ENCODE peak calls at places on chromosomes 5 and 9, in seven cellular contexts. G is SK-N-SH, J is bronchial epithelial cell, U is endodermal cell, C is astrocyte of the spinal cord, K is astrocyte, P is GM13977. I is an unnamed sample.

GRCh38 chr9:116806075-116806474 is 119.0 kb downstream of the TRIM32 start:
- DNase-seq in G (no peak), J (peak; percentile 33), U (peak; percentile 80), C (no peak), K (no peak), P (no peak), I (peak; percentile 13)

GRCh38 chr9:134396258-134396742 is 70.0 kb downstream of the RXRA start:
- DNase-seq in G (no peak), J (no peak), U (no peak), C (no peak), K (no peak), P (peak; percentile 68), I (peak; percentile 83)

GRCh38 chr5:40260351-40260750 is 419.4 kb upstream of the PTGER4 start:
- DNase-seq in G (no peak), J (no peak), U (no peak), C (no peak), K (no peak), P (no peak), I (no peak)

GRCh38 chr9:4984171-4984570 is 901 bp upstream of the JAK2 start:
- DNase-seq in G (no peak), J (peak; percentile 33), U (no peak), C (no peak), K (peak; percentile 71), P (no peak), I (no peak)

GRCh38 chr5:152861231-152861630 is 456.2 kb upstream of the NMUR2 start:
- DNase-seq in G (no peak), J (no peak), U (no peak), C (no peak), K (no peak), P (no peak), I (no peak)

GRCh38 chr9:79688363-79688762 is 116.6 kb downstream of the TLE4 start:
- DNase-seq in G (no peak), J (no peak), U (no peak), C (no peak), K (no peak), P (no peak), I (no peak)

GRCh38 chr5:13339022-13339421 is 605.5 kb downstream of the DNAH5 start:
- DNase-seq in G (no peak), J (peak; percentile 21), U (no peak), C (no peak), K (no peak), P (no peak), I (no peak)

GRCh38 chr9:131333771-131334567 is 44.4 kb downstream of the PLPP7 start:
- DNase-seq in G (no peak), J (no peak), U (peak; percentile 39), C (no peak), K (no peak), P (peak; percentile 12), I (no peak)

GRCh38 chr9:93151097-93151784 is 17.2 kb upstream of the NINJ1 start:
- DNase-seq in G (no peak), J (no peak), U (peak; percentile 64), C (no peak), K (no peak), P (no peak), I (no peak)

GRCh38 chr5:61298580-61298979 is 33.5 kb upstream of the ZSWIM6 start:
- DNase-seq in G (no peak), J (peak; percentile 95), U (peak; percentile 44), C (peak; percentile 71), K (peak; percentile 73), P (no peak), I (no peak)

GRCh38 chr5:177497011-177497296 is 450 bp downstream of the PDLIM7 start:
- DNase-seq in G (no peak), J (no peak), U (no peak), C (no peak), K (no peak), P (no peak), I (no peak)

GRCh38 chr5:141811287-141812155 is 66.7 kb downstream of the PCDH1 start:
- DNase-seq in G (peak; percentile 86), J (no peak), U (peak; percentile 89), C (no peak), K (no peak), P (peak; percentile 69), I (peak; percentile 33)

GRCh38 chr5:79170661-79171060 is 59.1 kb downstream of the BHMT start:
- DNase-seq in G (no peak), J (no peak), U (no peak), C (no peak), K (no peak), P (no peak), I (no peak)

GRCh38 chr5:123810253-123810652 is 298.3 kb downstream of the CSNK1G3 start:
- DNase-seq in G (no peak), J (no peak), U (peak; percentile 64), C (no peak), K (no peak), P (no peak), I (no peak)

GRCh38 chr5:76794871-76795270 is 24.0 kb upstream of the F2RL1 start:
- DNase-seq in G (no peak), J (peak; percentile 64), U (no peak), C (peak; percentile 39), K (no peak), P (no peak), I (no peak)

GRCh38 chr9:34158362-34158869 is 20.4 kb upstream of the UBAP1 start:
- DNase-seq in G (no peak), J (peak; percentile 100), U (no peak), C (peak; percentile 80), K (peak; percentile 97), P (no peak), I (no peak)

DNA sequence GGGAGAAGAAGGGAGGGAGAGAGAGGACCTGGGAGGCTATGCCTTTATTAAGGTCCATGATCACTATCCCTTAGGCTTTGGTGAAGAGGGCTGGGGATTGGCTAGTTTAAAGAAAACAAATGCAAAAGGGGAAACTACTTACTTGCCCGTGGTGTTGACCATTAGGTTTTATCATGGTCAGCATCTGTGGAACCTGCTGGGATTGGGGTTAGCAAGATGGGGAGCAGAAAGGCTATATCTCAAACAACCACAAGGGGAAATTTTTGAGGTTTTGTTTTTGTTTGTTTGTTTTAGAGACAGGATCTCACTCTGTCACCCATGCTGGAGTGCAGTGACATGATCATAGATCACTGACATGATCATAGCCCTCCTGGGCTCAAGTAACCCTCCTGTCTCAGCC is 9.0 kb upstream of the RAD23B start:
- DNase-seq in G (no peak), J (no peak), U (no peak), C (no peak), K (no peak), P (no peak), I (peak; percentile 30)
- TF ChIP-seq CTCF in G (peak; percentile 33), J (no peak), U (peak; percentile 51), C (no peak), K (no peak), P (no peak), I (peak; percentile 16)

GRCh38 chr5:93092349-93093105 is 488.5 kb downstream of the NR2F1-AS1 start:
- DNase-seq in G (no peak), J (peak; percentile 35), U (no peak), C (peak; percentile 76), K (peak; percentile 49), P (no peak), I (no peak)
- TF ChIP-seq CTCF in G (peak; percentile 55), J (peak; percentile 13), U (no peak), C (peak; percentile 49), K (peak; percentile 21), P (no peak), I (no peak)

GRCh38 chr5:149759563-149759962 is 29.5 kb downstream of the PPARGC1B start:
- DNase-seq in G (no peak), J (no peak), U (no peak), C (no peak), K (no peak), P (no peak), I (no peak)

GRCh38 chr5:149757956-149758355 is 27.8 kb downstream of the PPARGC1B start:
- DNase-seq in G (no peak), J (no peak), U (no peak), C (no peak), K (no peak), P (no peak), I (no peak)

GRCh38 chr5:149761461-149761860 is 31.4 kb downstream of the PPARGC1B start:
- DNase-seq in G (no peak), J (no peak), U (no peak), C (no peak), K (no peak), P (no peak), I (no peak)

GRCh38 chr5:149760700-149761187 is 30.6 kb downstream of the PPARGC1B start:
- DNase-seq in G (no peak), J (no peak), U (no peak), C (peak; percentile 12), K (no peak), P (no peak), I (no peak)

GRCh38 chr5:149759986-149760699 is 30.0 kb downstream of the PPARGC1B start:
- DNase-seq in G (no peak), J (no peak), U (no peak), C (no peak), K (no peak), P (no peak), I (no peak)
- TF ChIP-seq CTCF in G (no peak), J (no peak), U (peak; percentile 37), C (peak; percentile 15), K (no peak), P (no peak), I (no peak)

GRCh38 chr9:83981126-83981871 is 694 bp downstream of the RMI1 start:
- DNase-seq in G (peak; percentile 48), J (peak; percentile 89), U (peak; percentile 60), C (peak; percentile 51), K (peak; percentile 32), P (peak; percentile 32), I (peak; percentile 60)

GRCh38 chr9:83977196-83977595 is 2.8 kb downstream of the HNRNPK start:
- DNase-seq in G (no peak), J (no peak), U (no peak), C (no peak), K (no peak), P (no peak), I (no peak)

GRCh38 chr9:83978992-83979811 is 813 bp downstream of the HNRNPK start:
- DNase-seq in G (peak; percentile 85), J (peak; percentile 55), U (peak; percentile 93), C (peak; percentile 75), K (peak; percentile 61), P (peak; percentile 76), I (peak; percentile 93)

GRCh38 chr9:83979812-83980394 is at the start of gene HNRNPK:
- DNase-seq in G (peak; percentile 99), J (peak; percentile 87), U (peak; percentile 99), C (peak; percentile 98), K (peak; percentile 95), P (peak; percentile 98), I (peak; percentile 100)

GRCh38 chr9:83980395-83981125 is at the start of gene RMI1:
- DNase-seq in G (peak; percentile 95), J (peak; percentile 86), U (peak; percentile 99), C (peak; percentile 98), K (peak; percentile 87), P (peak; percentile 94), I (peak; percentile 99)
- TF ChIP-seq CTCF in G (peak; percentile 30), J (peak; percentile 36), U (no peak), C (no peak), K (no peak), P (no peak), I (no peak)

I was measured in GM12865.